ENCODE peak calls at places on chromosomes 2 and 18, in four cellular contexts. Y is CD4-positive, alpha-beta memory T cell; A is aorta; M is PC-3. R is an unnamed sample.

GRCh38 chr2:143513081-143513480 is 383.9 kb downstream of the ARHGAP15 start:
- DNase-seq in Y (no peak), A (no peak), M (peak; percentile 30), R (peak; percentile 74)

GRCh38 chr2:170248574-170249393 is 70.8 kb downstream of the MYO3B start:
- DNase-seq in Y (no peak), A (no peak), M (no peak), R (no peak)

GRCh38 chr18:22977847-22978701 is 44.9 kb downstream of the RBBP8 start:
- DNase-seq in Y (no peak), A (no peak), M (peak; percentile 83), R (no peak)

GRCh38 chr2:119702918-119703401 is 24.0 kb downstream of the TMEM177 start:
- DNase-seq in Y (peak; percentile 63), A (peak; percentile 85), M (peak; percentile 81), R (peak; percentile 89)

GRCh38 chr2:189613650-189614420 is 33.2 kb upstream of the SLC40A1 start:
- DNase-seq in Y (no peak), A (no peak), M (no peak), R (peak; percentile 86)

GRCh38 chr2:20536619-20537422 is 89.9 kb downstream of the RHOB start:
- DNase-seq in Y (no peak), A (peak; percentile 54), M (no peak), R (no peak)

GRCh38 chr18:45567123-45567522 is 48.2 kb upstream of the SLC14A2 start:
- DNase-seq in Y (no peak), A (no peak), M (no peak), R (no peak)

GRCh38 chr2:48364100-48364499 is 165.9 kb upstream of the STON1 start:
- DNase-seq in Y (no peak), A (no peak), M (peak; percentile 44), R (no peak)

GRCh38 chr2:74778381-74779371 is 55.3 kb upstream of the HK2 start:
- DNase-seq in Y (no peak), A (no peak), M (no peak), R (peak; percentile 43)

GRCh38 chr18:23939896-23940295 is 74.7 kb upstream of the TTC39C start:
- DNase-seq in Y (no peak), A (no peak), M (no peak), R (no peak)

GRCh38 chr2:73063909-73064875 is 7.3 kb downstream of the SFXN5 start:
- DNase-seq in Y (no peak), A (no peak), M (peak; percentile 85), R (peak; percentile 55)

GRCh38 chr2:122328811-122329210 is 573.4 kb downstream of the TSN start:
- DNase-seq in Y (no peak), A (no peak), M (no peak), R (no peak)

GRCh38 chr2:180753809-180754761 is 226.3 kb upstream of the UBE2E3 start:
- DNase-seq in Y (no peak), A (no peak), M (peak; percentile 71), R (peak; percentile 65)

GRCh38 chr18:10455726-10456453 is 1.5 kb downstream of the APCDD1 start:
- DNase-seq in Y (no peak), A (no peak), M (no peak), R (no peak)

GRCh38 chr2:3443685-3444084 is 64.2 kb downstream of the TRAPPC12 start:
- DNase-seq in Y (no peak), A (no peak), M (no peak), R (no peak)

GRCh38 chr18:424071-424868 is 76.2 kb downstream of the COLEC12 start:
- DNase-seq in Y (no peak), A (no peak), M (no peak), R (no peak)

GRCh38 chr2:139813340-139813739 is 1033.2 kb upstream of the NXPH2 start:
- DNase-seq in Y (no peak), A (no peak), M (no peak), R (no peak)

GRCh38 chr18:59961086-59961485 is 61.3 kb downstream of the PMAIP1 start:
- DNase-seq in Y (no peak), A (no peak), M (no peak), R (no peak)

GRCh38 chr2:173119944-173120343 is 44.3 kb downstream of the MAP3K20 start:
- DNase-seq in Y (no peak), A (no peak), M (no peak), R (no peak)

GRCh38 chr2:173117678-173118077 is 42.0 kb downstream of the MAP3K20 start:
- DNase-seq in Y (no peak), A (no peak), M (no peak), R (no peak)

GRCh38 chr2:173119069-173119807 is 43.6 kb downstream of the MAP3K20 start:
- DNase-seq in Y (no peak), A (no peak), M (no peak), R (no peak)

GRCh38 chr2:173122936-173123335 is 47.3 kb downstream of the MAP3K20 start:
- DNase-seq in Y (no peak), A (no peak), M (no peak), R (no peak)

DNA sequence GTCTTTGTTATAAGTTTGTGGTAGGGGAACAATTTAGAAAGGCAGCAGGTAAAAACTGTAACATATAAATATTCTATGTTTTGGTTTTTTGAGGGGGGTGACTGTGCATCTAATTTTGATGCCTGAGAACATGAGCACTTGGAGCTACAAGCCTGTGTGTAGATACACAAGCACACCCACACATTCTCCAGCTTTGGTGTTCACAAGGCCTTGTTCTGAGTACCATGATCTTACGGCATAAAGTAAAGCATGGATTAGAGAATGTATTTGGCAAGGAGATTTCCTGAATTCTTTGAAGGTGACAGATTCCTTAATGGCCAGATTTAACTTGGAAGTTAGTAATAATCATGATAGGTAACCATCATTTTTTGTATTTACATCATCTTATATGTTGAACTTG is 42.7 kb downstream of the MAP3K20 start:
- DNase-seq in Y (no peak), A (no peak), M (no peak), R (no peak)
- H3K27ac ChIP-seq in Y (no peak overlapping the region), A (no peak overlapping the region), M (no peak overlapping the region), R (no peak overlapping the region)

GRCh38 chr2:9858730-9859068 is 15.4 kb downstream of the TAF1B start:
- DNase-seq in Y (no peak), A (no peak), M (no peak), R (no peak)
- H3K4me3 ChIP-seq in Y (no peak overlapping the region), A (no peak overlapping the region), M (no peak overlapping the region), R (no peak overlapping the region)

DNA sequence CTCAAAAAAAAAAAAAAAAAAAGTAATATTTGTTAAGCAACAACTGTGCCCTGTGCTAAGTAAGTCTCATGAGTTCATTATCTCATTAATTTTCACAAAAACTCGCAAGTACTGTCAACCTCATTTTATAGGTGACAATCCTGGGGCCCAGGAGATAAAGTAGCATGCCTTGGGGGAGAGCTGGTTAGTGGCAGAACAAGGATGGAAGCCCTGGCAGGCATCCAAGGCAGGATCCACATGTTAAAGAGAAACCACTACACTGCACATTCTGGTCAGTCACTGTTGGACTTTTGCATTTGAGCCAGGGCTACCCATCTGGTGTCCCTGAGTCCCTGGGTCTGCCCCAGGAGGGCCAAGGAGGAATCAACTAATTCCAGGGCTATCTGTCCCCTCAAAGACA is 54.6 kb downstream of the ZFP36L2 start:
- DNase-seq in Y (no peak), A (no peak), M (peak; percentile 42), R (peak; percentile 71)
- H3K4me1 ChIP-seq in Y (peaks cover 92% of the 10 kb centered on the region), A (no peaks in the 10 kb centered on the region), M (peaks cover 27% of the 10 kb centered on the region), R (peaks cover 11% of the 10 kb centered on the region)

GRCh38 chr2:231668981-231669380 is 39.3 kb upstream of the PTMA start:
- DNase-seq in Y (no peak), A (no peak), M (no peak), R (no peak)
- H3K27ac ChIP-seq in Y (no peak overlapping the region), A (no peak overlapping the region), M (no peak overlapping the region), R (no peak overlapping the region)

DNA sequence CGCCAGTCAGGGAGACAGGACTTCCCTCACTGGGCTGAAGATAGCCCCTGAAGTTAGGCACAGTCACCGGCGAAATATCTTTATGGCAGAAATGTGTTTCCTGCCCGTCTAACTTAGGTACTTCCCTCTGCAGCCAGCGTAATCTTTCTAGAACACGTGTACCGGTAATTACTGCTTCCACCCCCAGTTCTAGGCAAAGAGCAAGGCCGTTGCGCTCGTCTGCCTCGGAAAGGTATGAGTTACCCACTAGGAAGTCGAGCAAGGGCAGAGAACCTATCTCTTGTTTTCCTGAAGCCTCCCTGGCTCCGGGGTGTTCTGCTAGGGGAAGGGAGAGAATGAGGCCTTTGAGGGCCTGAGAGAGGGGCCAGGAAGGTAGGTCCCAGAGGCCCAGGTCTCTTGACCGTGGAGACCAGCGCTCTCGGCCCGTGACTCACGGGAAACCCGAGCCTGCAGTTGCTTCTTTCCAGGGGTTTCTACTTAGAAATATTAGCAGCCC is 70.0 kb downstream of the TWSG1 start:
- DNase-seq in Y (peak; percentile 16), A (no peak), M (no peak), R (no peak)
- H3K4me3 ChIP-seq in Y (no peak overlapping the region), A (no peak overlapping the region), M (no peak overlapping the region), R (no peak overlapping the region)

GRCh38 chr2:176186024-176186423 is 2.4 kb upstream of the HOXD1 start:
- DNase-seq in Y (no peak), A (no peak), M (no peak), R (no peak)

GRCh38 chr2:176187306-176188217 is 906 bp upstream of the HOXD1 start:
- DNase-seq in Y (no peak), A (peak; percentile 76), M (no peak), R (peak; percentile 10)

GRCh38 chr2:176188969-176189665 is 649 bp downstream of the HOXD1 start:
- DNase-seq in Y (no peak), A (peak; percentile 78), M (no peak), R (no peak)

GRCh38 chr2:176189666-176190641 is 1.5 kb downstream of the HOXD1 start:
- DNase-seq in Y (no peak), A (no peak), M (no peak), R (no peak)

GRCh38 chr2:176188218-176188968 is at the start of gene HOXD1:
- DNase-seq in Y (no peak), A (peak; percentile 82), M (peak; percentile 15), R (no peak)
- H3K4me1 ChIP-seq in Y (peaks cover 20% of the 10 kb centered on the region), A (no peaks in the 10 kb centered on the region), M (no peaks in the 10 kb centered on the region), R (no peaks in the 10 kb centered on the region)

R was measured in SJCRH30.